ENCODE peak calls at places on chromosomes 1 and 21, in six cellular contexts. One of them, this sample, is unnamed.
A peak's percentile ranks its signal among the peaks of the same experiment; 100 is the strongest.

GRCh38 chr1:201251411-201251810 is 31.9 kb upstream of the PKP1 start:
- DNase-seq in K562: no peak
- DNase-seq in suprapubic skin: no peak
- DNase-seq in spleen: no peak
- DNase-seq in transverse colon: no peak
- DNase-seq in H1: no peak
- DNase-seq in this sample: no peak

GRCh38 chr1:209766051-209766450 is 10.2 kb downstream of the TRAF3IP3 start:
- DNase-seq in K562: no peak
- DNase-seq in spleen: no peak
- DNase-seq in transverse colon: no peak
- DNase-seq in H1: no peak
- DNase-seq in suprapubic skin: no peak
- DNase-seq in this sample: peak; percentile 90

GRCh38 chr1:76807543-76808260 is 59.6 kb upstream of the ST6GALNAC5 start:
- DNase-seq in H1: no peak
- DNase-seq in transverse colon: no peak
- DNase-seq in spleen: no peak
- DNase-seq in K562: no peak
- DNase-seq in suprapubic skin: no peak
- DNase-seq in this sample: no peak

GRCh38 chr1:212754193-212754592 is 37.4 kb downstream of the NSL1 start:
- DNase-seq in spleen: no peak
- DNase-seq in H1: no peak
- DNase-seq in suprapubic skin: no peak
- DNase-seq in transverse colon: no peak
- DNase-seq in K562: no peak
- DNase-seq in this sample: no peak

GRCh38 chr1:110008971-110009565 is 24.5 kb downstream of the AHCYL1 start:
- DNase-seq in H1: no peak
- DNase-seq in spleen: no peak
- DNase-seq in K562: no peak
- DNase-seq in transverse colon: no peak
- DNase-seq in suprapubic skin: no peak
- DNase-seq in this sample: no peak

GRCh38 chr1:213724640-213725536 is 262.9 kb upstream of the PROX1 start:
- DNase-seq in suprapubic skin: no peak
- DNase-seq in H1: no peak
- DNase-seq in K562: no peak
- DNase-seq in spleen: no peak
- DNase-seq in transverse colon: peak; percentile 43
- DNase-seq in this sample: no peak

GRCh38 chr21:40047993-40048730 is 180.9 kb downstream of the PCP4 start:
- DNase-seq in suprapubic skin: no peak
- DNase-seq in K562: no peak
- DNase-seq in spleen: no peak
- DNase-seq in H1: no peak
- DNase-seq in transverse colon: no peak
- DNase-seq in this sample: no peak

GRCh38 chr1:218421531-218421930 is 76.4 kb downstream of the TGFB2 start:
- DNase-seq in spleen: no peak
- DNase-seq in transverse colon: no peak
- DNase-seq in suprapubic skin: no peak
- DNase-seq in K562: no peak
- DNase-seq in H1: no peak
- DNase-seq in this sample: no peak

GRCh38 chr1:243496173-243496553 is 240.3 kb downstream of the SDCCAG8 start:
- DNase-seq in transverse colon: no peak
- DNase-seq in suprapubic skin: no peak
- DNase-seq in H1: no peak
- DNase-seq in K562: no peak
- DNase-seq in spleen: no peak
- DNase-seq in this sample: no peak

GRCh38 chr1:160610584-160611242 is 31.4 kb upstream of the CD84 start:
- DNase-seq in spleen: no peak
- DNase-seq in H1: no peak
- DNase-seq in transverse colon: no peak
- DNase-seq in suprapubic skin: no peak
- DNase-seq in K562: no peak
- DNase-seq in this sample: no peak

GRCh38 chr1:89489037-89489729 is 35.4 kb upstream of the LRRC8B start:
- DNase-seq in spleen: no peak
- DNase-seq in H1: no peak
- DNase-seq in suprapubic skin: no peak
- DNase-seq in K562: no peak
- DNase-seq in transverse colon: no peak
- DNase-seq in this sample: peak; percentile 80

GRCh38 chr1:83808536-83808935 is 190.4 kb downstream of the TTLL7 start:
- DNase-seq in K562: no peak
- DNase-seq in transverse colon: no peak
- DNase-seq in suprapubic skin: no peak
- DNase-seq in spleen: no peak
- DNase-seq in H1: no peak
- DNase-seq in this sample: no peak

GRCh38 chr1:167947733-167948132 is 10.9 kb upstream of the MPC2 start:
- DNase-seq in H1: no peak
- DNase-seq in spleen: no peak
- DNase-seq in K562: no peak
- DNase-seq in suprapubic skin: no peak
- DNase-seq in transverse colon: no peak
- DNase-seq in this sample: no peak

GRCh38 chr1:192852001-192852400 is 43.2 kb downstream of the RGS2 start:
- DNase-seq in K562: no peak
- DNase-seq in spleen: no peak
- DNase-seq in transverse colon: no peak
- DNase-seq in H1: no peak
- DNase-seq in suprapubic skin: no peak
- DNase-seq in this sample: no peak

GRCh38 chr1:54137532-54138061 is 15.2 kb downstream of the CDCP2 start:
- DNase-seq in transverse colon: no peak
- DNase-seq in spleen: no peak
- DNase-seq in suprapubic skin: no peak
- DNase-seq in H1: no peak
- DNase-seq in K562: no peak
- DNase-seq in this sample: no peak

GRCh38 chr21:40696246-40696645 is 150.7 kb downstream of the DSCAM start:
- DNase-seq in suprapubic skin: no peak
- DNase-seq in spleen: no peak
- DNase-seq in H1: no peak
- DNase-seq in transverse colon: no peak
- DNase-seq in K562: no peak
- DNase-seq in this sample: no peak

GRCh38 chr1:23568608-23569383 is 9.5 kb upstream of the ID3 start:
- DNase-seq in H1: no peak
- DNase-seq in K562: peak; percentile 54
- DNase-seq in transverse colon: no peak
- DNase-seq in spleen: no peak
- DNase-seq in suprapubic skin: no peak
- DNase-seq in this sample: no peak

GRCh38 chr21:44399151-44399954 is 45.9 kb downstream of the TRPM2 start:
- DNase-seq in suprapubic skin: peak; percentile 63
- DNase-seq in K562: no peak
- DNase-seq in transverse colon: no peak
- DNase-seq in H1: no peak
- DNase-seq in spleen: peak; percentile 59
- DNase-seq in this sample: no peak

GRCh38 chr1:2073382-2074230 is 23.4 kb downstream of the PRKCZ start:
- DNase-seq in H1: no peak
- DNase-seq in spleen: no peak
- DNase-seq in K562: peak; percentile 50
- DNase-seq in transverse colon: no peak
- DNase-seq in suprapubic skin: no peak
- DNase-seq in this sample: no peak

GRCh38 chr1:231312389-231312788 is 25.3 kb downstream of the EXOC8 start:
- DNase-seq in spleen: no peak
- DNase-seq in K562: no peak
- DNase-seq in suprapubic skin: peak; percentile 43
- DNase-seq in H1: no peak
- DNase-seq in transverse colon: no peak
- DNase-seq in this sample: no peak

GRCh38 chr1:154767315-154768240 is 102.5 kb downstream of the KCNN3 start:
- DNase-seq in suprapubic skin: peak; percentile 61
- DNase-seq in K562: no peak
- DNase-seq in H1: no peak
- DNase-seq in spleen: peak; percentile 33
- DNase-seq in transverse colon: no peak
- DNase-seq in this sample: no peak

GRCh38 chr1:28246427-28246832 is 10.5 kb downstream of the ATP5IF1 start:
- DNase-seq in K562: no peak
- DNase-seq in transverse colon: peak; percentile 38
- DNase-seq in H1: no peak
- DNase-seq in spleen: no peak
- DNase-seq in suprapubic skin: no peak
- DNase-seq in this sample: peak; percentile 39
- TF ChIP-seq POLR2AphosphoS5 in K562: no peak
- TF ChIP-seq POLR2AphosphoS5 in transverse colon: no peak
- TF ChIP-seq POLR2AphosphoS5 in H1: no peak
- TF ChIP-seq POLR2AphosphoS5 in spleen: no peak
- TF ChIP-seq POLR2AphosphoS5 in suprapubic skin: no peak
- TF ChIP-seq POLR2AphosphoS5 in this sample: no peak

DNA sequence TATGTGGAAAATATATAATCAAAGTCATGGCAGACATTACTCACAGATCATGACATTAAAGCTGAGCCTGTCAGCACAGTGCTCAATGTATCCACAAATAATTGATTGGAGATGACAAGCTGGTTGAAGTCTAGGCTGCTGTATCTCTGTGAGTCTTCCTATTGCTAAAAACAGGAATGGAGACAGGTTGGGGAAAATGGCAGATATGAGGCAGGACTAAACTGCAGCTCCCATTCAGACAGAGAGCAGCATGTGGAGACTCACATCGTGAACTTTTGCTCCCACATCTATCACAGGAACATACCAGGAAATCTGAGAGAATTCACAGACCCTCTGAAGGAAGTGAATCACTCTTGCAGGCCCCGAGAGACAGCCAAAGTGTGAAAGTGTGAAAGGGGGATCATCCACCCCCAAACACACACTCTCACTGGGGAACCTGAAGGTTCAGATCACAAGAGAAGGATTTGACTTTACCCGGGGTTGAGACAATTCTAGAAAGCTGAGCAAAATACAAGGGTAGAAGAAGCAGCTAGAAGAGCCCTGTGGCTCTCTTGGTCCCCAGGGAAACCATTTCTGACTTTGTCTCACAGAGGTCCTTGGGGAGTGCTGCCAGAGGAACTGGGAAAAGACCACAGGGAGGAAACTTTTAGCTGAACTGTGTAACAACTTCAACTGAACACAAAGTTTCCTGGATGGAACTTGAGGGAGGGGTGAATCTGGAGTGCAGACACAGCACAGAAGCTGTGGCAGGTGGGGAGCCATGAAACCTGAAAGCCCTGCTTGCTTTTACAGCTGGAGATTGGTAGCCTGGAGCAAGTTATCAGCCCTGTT is 173.4 kb downstream of the S1PR1 start:
- DNase-seq in suprapubic skin: no peak
- DNase-seq in spleen: no peak
- DNase-seq in transverse colon: no peak
- DNase-seq in K562: no peak
- DNase-seq in H1: no peak
- DNase-seq in this sample: no peak
- TF ChIP-seq POLR2AphosphoS5 in suprapubic skin: no peak
- TF ChIP-seq POLR2AphosphoS5 in spleen: no peak
- TF ChIP-seq POLR2AphosphoS5 in transverse colon: no peak
- TF ChIP-seq POLR2AphosphoS5 in K562: no peak
- TF ChIP-seq POLR2AphosphoS5 in H1: no peak
- TF ChIP-seq POLR2AphosphoS5 in this sample: no peak

DNA sequence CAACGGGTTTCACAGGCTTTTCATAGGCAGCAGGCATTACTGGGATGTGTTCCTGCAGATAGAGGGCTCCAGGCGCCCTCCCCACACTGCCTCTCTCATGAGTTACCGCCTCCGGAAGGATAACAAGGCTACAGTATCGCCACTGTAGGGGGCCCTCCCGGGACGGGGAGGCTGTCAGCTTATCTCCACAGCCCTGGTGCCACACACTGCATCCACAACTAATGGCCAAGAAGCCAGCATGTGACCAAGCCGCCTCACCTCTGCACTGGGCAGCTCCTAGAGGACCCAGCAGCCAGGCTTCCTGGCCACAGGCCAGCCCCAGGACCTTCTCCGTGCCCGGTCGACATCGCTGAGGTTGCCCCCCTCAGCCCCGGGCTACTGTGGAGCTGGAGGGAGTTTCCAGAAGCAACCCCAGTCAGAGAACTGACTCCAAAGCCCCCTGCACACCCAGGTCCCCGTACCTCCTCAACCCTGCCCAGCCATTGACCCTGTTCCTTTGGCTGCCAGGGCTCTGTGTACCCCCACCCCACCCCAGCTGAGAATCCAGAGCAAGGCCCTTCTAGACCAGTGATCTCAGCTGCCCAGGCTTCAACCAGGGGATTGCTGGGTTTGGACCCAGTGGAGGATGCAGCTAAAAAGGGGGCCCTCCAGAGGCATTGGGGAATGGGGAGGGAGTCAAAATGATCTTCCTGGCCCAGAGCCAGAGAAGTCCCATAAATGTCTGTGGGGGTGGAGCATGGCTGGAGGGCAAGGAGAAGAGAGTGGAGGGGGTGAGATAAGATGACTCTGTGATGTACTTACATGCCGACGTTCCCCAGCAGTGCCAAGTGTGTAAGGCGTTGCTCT is 45.0 kb downstream of the NEK2 start:
- DNase-seq in suprapubic skin: no peak
- DNase-seq in H1: peak; percentile 66
- DNase-seq in K562: peak; percentile 93
- DNase-seq in spleen: peak; percentile 83
- DNase-seq in transverse colon: no peak
- DNase-seq in this sample: no peak
- TF ChIP-seq POLR2AphosphoS5 in suprapubic skin: no peak
- TF ChIP-seq POLR2AphosphoS5 in H1: no peak
- TF ChIP-seq POLR2AphosphoS5 in K562: peak; percentile 88
- TF ChIP-seq POLR2AphosphoS5 in spleen: peak; percentile 67
- TF ChIP-seq POLR2AphosphoS5 in transverse colon: no peak
- TF ChIP-seq POLR2AphosphoS5 in this sample: no peak

GRCh38 chr21:31511258-31511657 is 148.2 kb upstream of the SOD1 start:
- DNase-seq in spleen: no peak
- DNase-seq in H1: no peak
- DNase-seq in transverse colon: no peak
- DNase-seq in K562: no peak
- DNase-seq in suprapubic skin: no peak
- DNase-seq in this sample: no peak

GRCh38 chr21:31503939-31504338 is 155.6 kb upstream of the SOD1 start:
- DNase-seq in H1: no peak
- DNase-seq in suprapubic skin: no peak
- DNase-seq in transverse colon: no peak
- DNase-seq in K562: no peak
- DNase-seq in spleen: no peak
- DNase-seq in this sample: no peak

GRCh38 chr21:31514598-31514997 is 144.9 kb upstream of the SOD1 start:
- DNase-seq in transverse colon: no peak
- DNase-seq in suprapubic skin: no peak
- DNase-seq in spleen: no peak
- DNase-seq in H1: peak; percentile 64
- DNase-seq in K562: no peak
- DNase-seq in this sample: no peak

GRCh38 chr21:31505975-31506374 is 153.5 kb upstream of the SOD1 start:
- DNase-seq in K562: no peak
- DNase-seq in H1: no peak
- DNase-seq in transverse colon: no peak
- DNase-seq in suprapubic skin: no peak
- DNase-seq in spleen: no peak
- DNase-seq in this sample: no peak

GRCh38 chr21:31509108-31510017 is 150.1 kb upstream of the SOD1 start:
- DNase-seq in H1: peak; percentile 85
- DNase-seq in K562: peak; percentile 72
- DNase-seq in spleen: no peak
- DNase-seq in suprapubic skin: no peak
- DNase-seq in transverse colon: peak; percentile 29
- DNase-seq in this sample: peak; percentile 14
- TF ChIP-seq POLR2AphosphoS5 in H1: no peak
- TF ChIP-seq POLR2AphosphoS5 in K562: no peak
- TF ChIP-seq POLR2AphosphoS5 in spleen: no peak
- TF ChIP-seq POLR2AphosphoS5 in suprapubic skin: no peak
- TF ChIP-seq POLR2AphosphoS5 in transverse colon: no peak
- TF ChIP-seq POLR2AphosphoS5 in this sample: no peak

GRCh38 chr1:24954631-24955030 is 24.6 kb upstream of the RUNX3 start:
- DNase-seq in spleen: peak; percentile 71
- DNase-seq in transverse colon: no peak
- DNase-seq in suprapubic skin: no peak
- DNase-seq in K562: no peak
- DNase-seq in H1: no peak
- DNase-seq in this sample: no peak
- TF ChIP-seq POLR2AphosphoS5 in spleen: no peak
- TF ChIP-seq POLR2AphosphoS5 in transverse colon: no peak
- TF ChIP-seq POLR2AphosphoS5 in suprapubic skin: no peak
- TF ChIP-seq POLR2AphosphoS5 in K562: no peak
- TF ChIP-seq POLR2AphosphoS5 in H1: no peak
- TF ChIP-seq POLR2AphosphoS5 in this sample: no peak

This sample was measured in HL-60.